ENCODE peak calls at places on chromosomes 5 and 9, in five cellular contexts. One of them, this sample, is unnamed. For H3K36me3 and H3K27me3, the result is how much of the 10 kb centered on the place peaks cover.

GRCh38 chr5:143987751-143988560 is 176.0 kb downstream of the HMHB1 start:
- DNase-seq in GM06990: no peak
- DNase-seq in left ventricle myocardium inferior: no peak
- DNase-seq in suprapubic skin: no peak
- DNase-seq in effector memory CD4-positive, alpha-beta T cell: no peak
- DNase-seq in this sample: no peak

GRCh38 chr5:161165998-161166660 is 314.1 kb upstream of the ATP10B start:
- DNase-seq in GM06990: no peak
- DNase-seq in left ventricle myocardium inferior: no peak
- DNase-seq in suprapubic skin: no peak
- DNase-seq in effector memory CD4-positive, alpha-beta T cell: no peak
- DNase-seq in this sample: no peak

GRCh38 chr5:1293997-1294838 is 650 bp downstream of the TERT start:
- DNase-seq in GM06990: no peak
- DNase-seq in left ventricle myocardium inferior: no peak
- DNase-seq in suprapubic skin: peak
- DNase-seq in effector memory CD4-positive, alpha-beta T cell: no peak
- DNase-seq in this sample: no peak

GRCh38 chr5:27908341-27908740 is 870.0 kb upstream of the CDH9 start:
- DNase-seq in GM06990: no peak
- DNase-seq in left ventricle myocardium inferior: no peak
- DNase-seq in suprapubic skin: no peak
- DNase-seq in effector memory CD4-positive, alpha-beta T cell: no peak
- DNase-seq in this sample: no peak

GRCh38 chr9:22040760-22041159 is 31.7 kb upstream of the CDKN2B start:
- DNase-seq in GM06990: no peak
- DNase-seq in left ventricle myocardium inferior: no peak
- DNase-seq in suprapubic skin: no peak
- DNase-seq in effector memory CD4-positive, alpha-beta T cell: no peak
- DNase-seq in this sample: no peak

GRCh38 chr5:116452774-116453368 is 121.8 kb downstream of the SEMA6A start:
- DNase-seq in GM06990: no peak
- DNase-seq in left ventricle myocardium inferior: no peak
- DNase-seq in suprapubic skin: no peak
- DNase-seq in effector memory CD4-positive, alpha-beta T cell: no peak
- DNase-seq in this sample: no peak

GRCh38 chr9:111572945-111573604 is 26.4 kb downstream of the PTGR1 start:
- DNase-seq in GM06990: no peak
- DNase-seq in left ventricle myocardium inferior: no peak
- DNase-seq in suprapubic skin: no peak
- DNase-seq in effector memory CD4-positive, alpha-beta T cell: no peak
- DNase-seq in this sample: no peak

GRCh38 chr9:77954018-77954417 is 77.6 kb downstream of the GNAQ start:
- DNase-seq in GM06990: no peak
- DNase-seq in left ventricle myocardium inferior: no peak
- DNase-seq in suprapubic skin: no peak
- DNase-seq in effector memory CD4-positive, alpha-beta T cell: no peak
- DNase-seq in this sample: no peak

GRCh38 chr5:1143670-1143951 is 31.7 kb upstream of the SLC12A7 start:
- DNase-seq in GM06990: no peak
- DNase-seq in left ventricle myocardium inferior: no peak
- DNase-seq in suprapubic skin: no peak
- DNase-seq in effector memory CD4-positive, alpha-beta T cell: no peak
- DNase-seq in this sample: no peak

GRCh38 chr5:10049825-10050455 is 199.7 kb downstream of the ATPSCKMT start:
- DNase-seq in GM06990: no peak
- DNase-seq in left ventricle myocardium inferior: no peak
- DNase-seq in suprapubic skin: no peak
- DNase-seq in effector memory CD4-positive, alpha-beta T cell: no peak
- DNase-seq in this sample: no peak

GRCh38 chr9:33785914-33786313 is 9.4 kb upstream of the PRSS3 start:
- DNase-seq in GM06990: no peak
- DNase-seq in left ventricle myocardium inferior: no peak
- DNase-seq in suprapubic skin: no peak
- DNase-seq in effector memory CD4-positive, alpha-beta T cell: no peak
- DNase-seq in this sample: no peak

GRCh38 chr5:71811779-71812178 is 92.7 kb downstream of the CARTPT start:
- DNase-seq in GM06990: no peak
- DNase-seq in left ventricle myocardium inferior: no peak
- DNase-seq in suprapubic skin: no peak
- DNase-seq in effector memory CD4-positive, alpha-beta T cell: no peak
- DNase-seq in this sample: no peak

GRCh38 chr9:105656131-105656921 is 5.9 kb upstream of the TAL2 start:
- DNase-seq in GM06990: peak
- DNase-seq in left ventricle myocardium inferior: peak
- DNase-seq in suprapubic skin: no peak
- DNase-seq in effector memory CD4-positive, alpha-beta T cell: no peak
- DNase-seq in this sample: no peak

GRCh38 chr5:90547072-90547536 is 11.5 kb upstream of the ADGRV1 start:
- DNase-seq in GM06990: no peak
- DNase-seq in left ventricle myocardium inferior: no peak
- DNase-seq in suprapubic skin: no peak
- DNase-seq in effector memory CD4-positive, alpha-beta T cell: no peak
- DNase-seq in this sample: no peak

GRCh38 chr5:162128117-162128516 is 60.5 kb downstream of the GABRG2 start:
- DNase-seq in GM06990: no peak
- DNase-seq in left ventricle myocardium inferior: no peak
- DNase-seq in suprapubic skin: no peak
- DNase-seq in effector memory CD4-positive, alpha-beta T cell: no peak
- DNase-seq in this sample: no peak

GRCh38 chr9:22008662-22009562 is at the start of gene CDKN2B:
- DNase-seq in GM06990: peak
- DNase-seq in left ventricle myocardium inferior: peak
- DNase-seq in suprapubic skin: peak
- DNase-seq in effector memory CD4-positive, alpha-beta T cell: peak
- DNase-seq in this sample: peak

GRCh38 chr5:114055318-114055788 is 306.5 kb upstream of the KCNN2 start:
- DNase-seq in GM06990: no peak
- DNase-seq in left ventricle myocardium inferior: peak
- DNase-seq in suprapubic skin: no peak
- DNase-seq in effector memory CD4-positive, alpha-beta T cell: no peak
- DNase-seq in this sample: no peak

DNA sequence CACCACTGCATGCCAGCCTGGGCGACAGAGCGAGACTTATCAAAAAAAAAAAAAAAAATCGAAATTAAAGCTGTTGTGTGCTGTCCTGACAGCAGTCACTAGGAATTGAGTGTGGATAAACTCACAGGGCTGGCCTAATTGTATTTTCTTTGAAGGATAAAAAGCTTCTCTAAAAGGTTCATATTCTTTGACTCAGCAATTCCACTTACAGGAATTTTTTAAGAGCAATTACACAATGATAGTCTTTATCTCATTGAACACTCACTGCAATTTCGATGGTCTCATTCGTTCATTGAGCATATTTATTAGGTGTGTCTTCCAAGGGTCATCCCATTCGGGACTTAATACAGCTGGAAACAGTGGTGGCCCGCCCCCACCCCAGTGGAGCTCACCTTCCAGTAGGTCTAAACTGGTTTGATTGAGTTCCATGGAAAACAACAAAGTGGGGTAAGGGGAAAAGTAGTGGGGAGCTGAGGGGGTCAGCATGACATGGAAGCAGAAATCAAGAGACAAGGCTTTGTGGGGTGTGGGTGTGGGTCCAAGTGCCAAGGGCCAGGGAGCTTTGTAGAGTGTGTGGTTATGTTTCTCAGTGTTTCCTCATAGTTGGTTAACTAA is 6.7 kb downstream of the CDK9 start:
- DNase-seq in GM06990: no peak
- DNase-seq in left ventricle myocardium inferior: no peak
- DNase-seq in suprapubic skin: no peak
- DNase-seq in effector memory CD4-positive, alpha-beta T cell: no peak
- DNase-seq in this sample: no peak
- H3K36me3 ChIP-seq in GM06990: under half
- H3K36me3 ChIP-seq in left ventricle myocardium inferior: half or more
- H3K36me3 ChIP-seq in suprapubic skin: half or more
- H3K36me3 ChIP-seq in effector memory CD4-positive, alpha-beta T cell: under half
- H3K36me3 ChIP-seq in this sample: half or more

GRCh38 chr5:168925160-168925559 is 346.0 kb upstream of the PANK3 start:
- DNase-seq in GM06990: no peak
- DNase-seq in left ventricle myocardium inferior: no peak
- DNase-seq in suprapubic skin: no peak
- DNase-seq in effector memory CD4-positive, alpha-beta T cell: no peak
- DNase-seq in this sample: no peak
- H3K27me3 ChIP-seq in GM06990: under half
- H3K27me3 ChIP-seq in left ventricle myocardium inferior: under half
- H3K27me3 ChIP-seq in suprapubic skin: under half
- H3K27me3 ChIP-seq in effector memory CD4-positive, alpha-beta T cell: under half
- H3K27me3 ChIP-seq in this sample: under half

GRCh38 chr5:120564013-120564412 is 99.9 kb downstream of the PRR16 start:
- DNase-seq in GM06990: no peak
- DNase-seq in left ventricle myocardium inferior: no peak
- DNase-seq in suprapubic skin: no peak
- DNase-seq in effector memory CD4-positive, alpha-beta T cell: no peak
- DNase-seq in this sample: no peak

GRCh38 chr5:120567921-120568320 is 103.8 kb downstream of the PRR16 start:
- DNase-seq in GM06990: no peak
- DNase-seq in left ventricle myocardium inferior: no peak
- DNase-seq in suprapubic skin: no peak
- DNase-seq in effector memory CD4-positive, alpha-beta T cell: no peak
- DNase-seq in this sample: no peak

GRCh38 chr5:120568716-120569115 is 104.6 kb downstream of the PRR16 start:
- DNase-seq in GM06990: no peak
- DNase-seq in left ventricle myocardium inferior: no peak
- DNase-seq in suprapubic skin: no peak
- DNase-seq in effector memory CD4-positive, alpha-beta T cell: no peak
- DNase-seq in this sample: no peak

DNA sequence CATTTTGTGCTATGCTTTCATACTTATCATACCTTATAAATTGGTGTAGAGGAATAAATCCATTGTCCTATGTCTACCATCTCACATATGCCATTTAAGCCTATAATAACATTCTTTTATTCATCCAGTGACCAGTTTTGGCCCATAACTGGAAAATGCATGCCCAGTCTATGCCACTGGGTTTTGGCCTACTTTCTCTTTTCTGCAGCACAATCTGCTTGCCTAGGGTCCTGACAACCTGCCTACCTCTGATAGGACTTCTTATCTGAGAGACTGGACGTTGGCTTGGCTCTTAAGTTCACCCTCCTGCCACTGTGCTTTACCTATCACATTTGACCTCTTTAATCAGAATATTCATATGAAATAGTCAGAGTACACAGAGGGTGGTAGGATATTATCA is 103.0 kb downstream of the PRR16 start:
- DNase-seq in GM06990: no peak
- DNase-seq in left ventricle myocardium inferior: no peak
- DNase-seq in suprapubic skin: no peak
- DNase-seq in effector memory CD4-positive, alpha-beta T cell: no peak
- DNase-seq in this sample: no peak
- H3K36me3 ChIP-seq in GM06990: under half
- H3K36me3 ChIP-seq in left ventricle myocardium inferior: under half
- H3K36me3 ChIP-seq in suprapubic skin: under half
- H3K36me3 ChIP-seq in effector memory CD4-positive, alpha-beta T cell: under half
- H3K36me3 ChIP-seq in this sample: under half

DNA sequence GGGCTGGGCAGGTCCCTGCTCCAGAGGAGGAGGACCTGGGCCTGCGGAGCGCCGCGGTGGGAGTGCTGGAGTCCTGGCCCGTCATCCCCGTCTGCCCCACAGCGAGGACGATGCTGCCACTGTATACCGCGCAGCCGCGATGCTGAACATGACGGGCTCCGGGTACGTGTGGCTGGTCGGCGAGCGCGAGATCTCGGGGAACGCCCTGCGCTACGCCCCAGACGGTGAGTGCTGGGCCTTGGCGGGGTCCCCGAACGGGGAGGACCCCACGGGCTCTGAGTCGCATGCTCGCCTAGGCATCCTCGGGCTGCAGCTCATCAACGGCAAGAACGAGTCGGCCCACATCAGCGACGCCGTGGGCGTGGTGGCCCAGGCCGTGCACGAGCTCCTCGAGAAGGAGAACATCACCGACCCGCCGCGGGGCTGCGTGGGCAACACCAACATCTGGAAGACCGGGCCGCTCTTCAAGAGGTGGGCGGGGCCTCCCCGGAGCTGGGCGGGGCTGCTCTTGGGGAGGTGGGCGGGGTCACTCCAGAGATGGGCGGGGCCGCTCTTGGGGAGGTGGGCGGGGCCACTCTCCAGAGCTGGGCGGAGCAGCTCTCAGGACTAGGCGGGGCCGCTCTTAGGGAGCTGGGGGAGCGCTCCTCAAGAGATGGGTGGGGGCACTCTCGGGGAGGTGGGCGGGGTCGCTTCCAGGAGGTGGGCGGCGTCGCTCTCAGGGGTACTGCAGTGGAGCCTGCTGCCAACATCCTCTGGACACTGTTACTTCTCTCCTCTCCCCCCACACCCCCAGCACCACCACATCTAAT is 13.1 kb downstream of the LRRC26 start:
- DNase-seq in GM06990: peak
- DNase-seq in left ventricle myocardium inferior: peak
- DNase-seq in suprapubic skin: no peak
- DNase-seq in effector memory CD4-positive, alpha-beta T cell: peak
- DNase-seq in this sample: no peak
- H3K27me3 ChIP-seq in GM06990: under half
- H3K27me3 ChIP-seq in left ventricle myocardium inferior: half or more
- H3K27me3 ChIP-seq in suprapubic skin: half or more
- H3K27me3 ChIP-seq in effector memory CD4-positive, alpha-beta T cell: under half
- H3K27me3 ChIP-seq in this sample: half or more

This sample was measured in esophagus muscularis mucosa.